ENCODE peak calls at places on chromosome 21, in seven cellular contexts. Y is HCT116, H is K562, Z is HepG2, O is H1, D is GM12878, M is SK-N-SH. W is an unnamed sample. For H3K79me2, the result is how much of the 10 kb centered on the place peaks cover.

GRCh38 chr21:32908529-32908928 is 117.2 kb upstream of the OLIG2 start:
- DNase-seq in M (no peak), D (no peak), Z (no peak), H (no peak), Y (no peak), O (no peak), W (no peak)

GRCh38 chr21:35075546-35075945 is 26.4 kb upstream of the RUNX1 start:
- DNase-seq in Y (no peak), Z (no peak), H (no peak), O (no peak), D (no peak), M (no peak), W (peak)

GRCh38 chr21:46604329-46604974 is 430 bp downstream of the S100B start:
- DNase-seq in O (no peak), D (no peak), Z (no peak), M (no peak), H (peak), Y (no peak), W (no peak)

GRCh38 chr21:24895885-24896734 is 711.2 kb downstream of the MRPL39 start:
- DNase-seq in Z (no peak), Y (no peak), O (peak), D (peak), H (no peak), M (peak), W (no peak)

GRCh38 chr21:31181089-31181757 is 142.9 kb upstream of the KRTAP19-8 start:
- DNase-seq in M (no peak), Y (no peak), H (no peak), D (no peak), Z (no peak), O (no peak), W (no peak)

GRCh38 chr21:46532080-46532479 is 72.8 kb downstream of the S100B start:
- DNase-seq in Y (no peak), O (no peak), Z (no peak), M (no peak), D (no peak), H (no peak), W (no peak)

GRCh38 chr21:34886554-34887385 is 162.3 kb downstream of the RUNX1 start:
- DNase-seq in M (peak), D (no peak), H (peak), Z (no peak), O (peak), Y (no peak), W (peak)

GRCh38 chr21:43359081-43359822 is 67.7 kb downstream of the SIK1 start:
- DNase-seq in O (no peak), Z (no peak), Y (no peak), D (no peak), M (no peak), H (no peak), W (no peak)

GRCh38 chr21:24375201-24375600 is 1232.1 kb downstream of the MRPL39 start:
- DNase-seq in O (peak), H (no peak), Z (no peak), M (no peak), D (no peak), Y (no peak), W (no peak)

GRCh38 chr21:27674037-27674436 is 707.1 kb upstream of the ADAMTS5 start:
- DNase-seq in Z (no peak), O (no peak), H (no peak), D (no peak), Y (no peak), M (no peak), W (no peak)

GRCh38 chr21:29300547-29301138 is 1.9 kb downstream of the BACH1 start:
- DNase-seq in M (no peak), H (no peak), Z (no peak), O (no peak), Y (no peak), D (peak), W (no peak)

GRCh38 chr21:32524010-32524719 is 61.2 kb downstream of the TCP10L start:
- DNase-seq in D (no peak), M (no peak), Z (no peak), H (no peak), Y (no peak), O (no peak), W (peak)

GRCh38 chr21:33069994-33070811 is at the start of gene OLIG1:
- DNase-seq in M (peak), O (peak), H (no peak), Z (no peak), Y (no peak), D (no peak), W (peak)

GRCh38 chr21:35911412-35912191 is 148.7 kb downstream of the SETD4 start:
- DNase-seq in O (no peak), H (no peak), D (no peak), Y (no peak), M (no peak), Z (no peak), W (no peak)

GRCh38 chr21:43191521-43191920 is 22.7 kb downstream of the CRYAA start:
- DNase-seq in Y (no peak), D (no peak), M (no peak), O (no peak), Z (no peak), H (no peak), W (no peak)

GRCh38 chr21:35254006-35254751 is 205.1 kb upstream of the RUNX1 start:
- DNase-seq in Z (no peak), D (no peak), Y (no peak), M (no peak), O (no peak), H (no peak), W (no peak)

GRCh38 chr21:28419811-28420210 is 572.9 kb downstream of the LTN1 start:
- DNase-seq in Y (no peak), Z (no peak), O (no peak), H (no peak), D (no peak), M (no peak), W (no peak)

DNA sequence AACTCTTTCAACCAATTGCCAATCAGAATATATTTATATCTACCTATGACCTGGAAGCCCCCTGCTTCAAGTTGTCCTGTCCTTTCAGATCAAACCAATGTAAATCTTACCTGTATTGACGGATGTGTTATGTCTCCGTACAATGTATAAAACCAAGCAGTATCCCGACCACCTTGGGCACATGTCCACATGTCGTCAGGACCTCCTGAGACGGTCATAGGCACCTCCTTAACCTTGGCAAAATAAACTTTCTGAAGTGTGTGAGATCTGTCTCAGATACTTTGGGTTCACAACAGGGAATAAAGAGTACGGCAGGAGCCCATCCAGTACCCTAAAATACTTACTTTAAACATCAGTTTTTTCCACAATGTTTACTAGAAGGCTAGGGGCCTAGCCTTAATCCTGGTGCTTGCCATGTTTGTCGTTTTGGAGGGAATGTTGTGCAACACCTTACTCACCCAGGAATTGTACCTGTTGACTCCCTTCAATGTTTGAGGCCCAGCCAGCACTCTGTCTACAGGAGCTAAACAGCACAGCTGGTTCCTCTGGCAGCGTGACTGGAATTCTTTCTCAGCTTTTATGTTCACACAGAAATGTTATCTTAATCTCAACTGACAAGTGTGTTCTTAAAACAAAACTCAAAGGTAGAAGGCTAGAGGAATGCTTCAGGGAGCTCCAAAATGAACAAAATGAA is 90.8 kb upstream of the USP25 start:
- DNase-seq in H (no peak), D (no peak), O (no peak), Z (peak), Y (no peak), M (no peak), W (no peak)
- TF ChIP-seq MAX in H (no peak), D (no peak), O (no peak), Z (no peak), Y (no peak), M (no peak), W (no peak)

DNA sequence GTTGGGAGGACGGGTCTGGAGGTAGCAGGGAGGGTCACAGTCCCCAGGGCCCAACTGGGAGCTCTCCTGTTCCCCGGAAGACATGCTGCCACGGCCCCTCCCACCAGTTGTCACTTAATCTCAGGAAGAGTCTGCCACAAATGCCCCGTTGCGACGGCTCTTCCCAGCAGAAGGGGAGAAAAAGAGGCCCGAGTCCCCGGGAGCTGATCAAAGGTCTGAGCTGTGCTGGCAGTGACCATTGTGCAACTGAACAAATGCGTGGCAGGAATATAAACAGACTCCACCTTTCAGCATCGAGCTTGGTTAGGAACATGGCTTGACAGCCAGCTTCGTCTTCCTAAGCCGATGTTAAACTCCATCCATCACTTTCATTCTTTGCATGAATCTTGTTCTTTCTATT is 27.8 kb upstream of the ZBTB21 start:
- DNase-seq in H (no peak), Z (peak), O (no peak), D (no peak), Y (no peak), M (no peak), W (no peak)
- H3K79me2 ChIP-seq in H (under half), Z (under half), O (under half), D (under half), Y (under half), M (under half), W (under half)

GRCh38 chr21:45228656-45229240 is 58.9 kb downstream of the POFUT2 start:
- DNase-seq in H (no peak), Y (no peak), M (no peak), Z (no peak), O (no peak), D (no peak), W (no peak)

GRCh38 chr21:45225741-45226327 is 61.9 kb downstream of the POFUT2 start:
- DNase-seq in D (no peak), M (no peak), Z (no peak), Y (no peak), O (no peak), H (no peak), W (no peak)

GRCh38 chr21:45227735-45228134 is 60.0 kb downstream of the POFUT2 start:
- DNase-seq in H (no peak), Z (no peak), O (no peak), D (no peak), M (peak), Y (no peak), W (no peak)

GRCh38 chr21:45226540-45227326 is 61.0 kb downstream of the POFUT2 start:
- DNase-seq in Z (no peak), H (no peak), D (no peak), M (no peak), Y (no peak), O (no peak), W (no peak)

GRCh38 chr21:45228171-45228641 is 59.5 kb downstream of the POFUT2 start:
- DNase-seq in H (no peak), O (no peak), Z (peak), M (no peak), D (no peak), Y (peak), W (peak)
- TF ChIP-seq MAX in H (no peak), O (no peak), Z (no peak), M (no peak), D (no peak), Y (no peak), W (no peak)

DNA sequence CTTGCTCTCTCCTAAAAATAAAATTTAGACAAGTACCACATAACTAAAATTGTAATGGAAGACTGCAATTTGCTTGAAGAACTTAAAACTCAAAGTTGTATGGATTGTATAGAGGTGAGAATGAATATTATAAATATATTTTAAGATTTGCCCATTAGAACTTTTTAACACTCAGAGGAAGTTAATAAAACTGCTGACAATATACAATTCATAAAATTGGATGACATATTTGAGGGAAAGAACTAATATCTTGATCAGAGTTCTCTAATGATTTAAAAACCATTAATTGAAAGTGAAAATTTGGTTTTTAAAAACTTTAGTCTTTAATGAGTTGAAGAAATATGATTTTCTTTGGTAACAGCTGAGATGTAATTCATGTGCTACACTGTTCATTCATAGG is 20.9 kb downstream of the TTC3 start:
- DNase-seq in H (no peak), D (no peak), O (no peak), Z (no peak), Y (no peak), M (no peak), W (no peak)
- H3K79me2 ChIP-seq in H (under half), D (under half), O (under half), Z (under half), Y (under half), M (under half), W (under half)

GRCh38 chr21:38631676-38632075 is 133.4 kb upstream of the ERG start:
- DNase-seq in Y (no peak), D (no peak), Z (no peak), M (no peak), H (no peak), O (no peak), W (no peak)

GRCh38 chr21:38637161-38637560 is 138.9 kb upstream of the ERG start:
- DNase-seq in H (no peak), Z (no peak), O (no peak), Y (no peak), D (no peak), M (no peak), W (no peak)

GRCh38 chr21:38626311-38626710 is 128.0 kb upstream of the ERG start:
- DNase-seq in M (no peak), H (no peak), O (no peak), Y (no peak), Z (no peak), D (no peak), W (no peak)

GRCh38 chr21:38628426-38628825 is 130.1 kb upstream of the ERG start:
- DNase-seq in M (no peak), O (no peak), D (no peak), Y (no peak), H (no peak), Z (peak), W (no peak)

DNA sequence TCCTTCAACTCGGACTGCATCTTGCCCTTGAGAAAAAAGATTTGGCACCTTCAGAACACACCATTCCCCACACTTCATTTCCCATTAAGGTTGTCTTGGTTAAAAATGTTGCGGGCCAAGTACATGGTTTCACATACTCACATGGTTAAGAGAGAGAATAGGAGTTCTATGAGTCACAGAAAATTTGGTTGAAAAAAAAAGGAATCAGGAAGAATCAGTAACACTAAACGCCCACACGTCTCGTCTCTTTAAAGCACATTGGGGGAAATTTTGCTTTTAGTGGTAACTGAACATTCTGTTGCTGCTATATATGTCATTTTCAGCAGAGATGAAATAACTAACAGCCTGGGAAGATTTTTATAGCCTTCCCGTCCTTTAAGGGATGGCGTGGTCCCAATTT is 132.9 kb upstream of the ERG start:
- DNase-seq in Y (no peak), Z (no peak), O (no peak), M (no peak), H (no peak), D (no peak), W (no peak)
- TF ChIP-seq MAX in Y (no peak), Z (no peak), O (no peak), M (no peak), H (no peak), D (no peak), W (no peak)